ENCODE peak calls at places on chromosomes 3 and 15, in six cellular contexts. A, R, Y, H, Q and F are unnamed samples.

GRCh38 chr3:28726840-28727239 is 378.2 kb upstream of the AZI2 start:
- DNase-seq in A (peak), R (no peak), Y (peak), H (peak), Q (peak), F (no peak)

GRCh38 chr15:57485869-57486268 is 105.8 kb upstream of the MYZAP start:
- DNase-seq in A (no peak), R (no peak), Y (peak), H (no peak), Q (peak), F (no peak)

GRCh38 chr3:32239638-32240550 is 1.4 kb downstream of the CMTM8 start:
- DNase-seq in A (no peak), R (peak), Y (peak), H (no peak), Q (peak), F (no peak)

GRCh38 chr15:36428102-36428845 is 151.2 kb upstream of the CDIN1 start:
- DNase-seq in A (no peak), R (no peak), Y (no peak), H (no peak), Q (no peak), F (no peak)

GRCh38 chr3:17070560-17070959 is 185.8 kb downstream of the PLCL2 start:
- DNase-seq in A (peak), R (no peak), Y (peak), H (peak), Q (no peak), F (no peak)

GRCh38 chr3:172517859-172518466 is 5.3 kb downstream of the TNFSF10 start:
- DNase-seq in A (no peak), R (no peak), Y (no peak), H (no peak), Q (no peak), F (no peak)

GRCh38 chr3:59641169-59641914 is 591.5 kb upstream of the CFAP20DC start:
- DNase-seq in A (peak), R (no peak), Y (peak), H (peak), Q (no peak), F (peak)

GRCh38 chr3:68972358-68972979 is 40.1 kb upstream of the TAFA4 start:
- DNase-seq in A (no peak), R (no peak), Y (peak), H (peak), Q (no peak), F (no peak)

GRCh38 chr15:98800437-98801233 is 152.3 kb downstream of the IGF1R start:
- DNase-seq in A (peak), R (no peak), Y (peak), H (peak), Q (peak), F (no peak)

GRCh38 chr15:42984534-42985034 is 64.0 kb upstream of the TTBK2 start:
- DNase-seq in A (no peak), R (no peak), Y (no peak), H (no peak), Q (no peak), F (no peak)

GRCh38 chr3:194673761-194674160 is 1.8 kb upstream of the LSG1 start:
- DNase-seq in A (no peak), R (no peak), Y (no peak), H (no peak), Q (no peak), F (no peak)

GRCh38 chr3:39809995-39810595 is 686 bp downstream of the MYRIP start:
- DNase-seq in A (no peak), R (no peak), Y (peak), H (no peak), Q (peak), F (no peak)

GRCh38 chr3:14925729-14926591 is 21.4 kb upstream of the NR2C2 start:
- DNase-seq in A (peak), R (no peak), Y (peak), H (no peak), Q (no peak), F (no peak)

GRCh38 chr15:63380151-63380827 is 1.4 kb downstream of the CA12 start:
- DNase-seq in A (no peak), R (no peak), Y (no peak), H (no peak), Q (no peak), F (no peak)

GRCh38 chr15:63379492-63380150 is 2.0 kb downstream of the CA12 start:
- DNase-seq in A (no peak), R (no peak), Y (peak), H (no peak), Q (no peak), F (no peak)

GRCh38 chr15:63381301-63382192 is at the start of gene CA12:
- DNase-seq in A (no peak), R (no peak), Y (peak), H (peak), Q (peak), F (no peak)

GRCh38 chr15:63378946-63379345 is 2.7 kb downstream of the CA12 start:
- DNase-seq in A (no peak), R (no peak), Y (no peak), H (no peak), Q (no peak), F (no peak)

GRCh38 chr15:63380828-63381282 is 791 bp downstream of the CA12 start:
- DNase-seq in A (no peak), R (no peak), Y (peak), H (no peak), Q (no peak), F (no peak)
- H3K4me3 ChIP-seq in A (no peak), R (peak), Y (no peak), H (no peak), Q (peak), F (peak)

GRCh38 chr3:7290062-7290825 is 429.3 kb downstream of the GRM7 start:
- DNase-seq in A (no peak), R (no peak), Y (no peak), H (no peak), Q (no peak), F (no peak)
- TF ChIP-seq POLR2A in A (no peak), R (no peak), Y (no peak), H (no peak), Q (no peak), F (no peak)

GRCh38 chr15:88624156-88624970 is 3.2 kb downstream of the AEN start:
- DNase-seq in A (no peak), R (no peak), Y (no peak), H (no peak), Q (no peak), F (no peak)
- H3K4me3 ChIP-seq in A (no peak), R (peak), Y (no peak), H (no peak), Q (no peak), F (peak)

DNA sequence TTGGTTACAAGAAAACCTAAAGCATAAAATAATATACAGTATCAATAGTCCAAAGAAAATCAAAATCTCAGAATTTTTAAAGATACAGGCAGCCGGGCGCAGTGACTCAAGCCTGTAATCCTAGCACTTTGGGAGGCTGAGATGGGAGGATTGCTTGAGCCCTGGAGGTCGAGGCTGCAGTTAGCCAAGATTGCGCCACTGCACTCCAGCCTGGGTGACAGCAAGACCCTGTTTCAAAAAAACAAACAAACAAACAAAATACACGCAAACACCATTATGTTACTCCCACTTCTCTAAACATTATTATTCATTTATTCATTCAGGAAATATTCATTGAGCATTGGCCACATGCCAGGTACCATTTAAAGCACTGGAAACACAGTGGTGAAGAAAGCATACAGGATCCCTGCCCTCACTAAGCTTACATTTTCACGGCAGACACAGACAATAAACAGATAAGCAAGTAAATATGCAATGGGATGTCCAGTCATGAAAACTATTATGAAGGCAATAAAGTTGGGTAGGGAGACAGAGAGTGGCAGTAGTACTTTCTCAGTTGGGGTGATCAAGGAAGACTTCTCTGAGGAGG is 6.7 kb downstream of the BCL2A1 start:
- DNase-seq in A (no peak), R (no peak), Y (no peak), H (no peak), Q (no peak), F (no peak)
- TF ChIP-seq POLR2A in A (no peak), R (no peak), Y (no peak), H (no peak), Q (no peak), F (no peak)